ENCODE peak calls at places on chromosomes 1 and 21, in four cellular contexts. One of them, this sample, is unnamed.
A peak's percentile ranks its signal among the peaks of the same experiment; 100 is the strongest.

GRCh38 chr1:48019714-48020315 is 22.6 kb upstream of the TRABD2B start:
- DNase-seq in Panc1: no peak
- DNase-seq in neural progenitor cell: no peak
- DNase-seq in cardiac muscle cell: no peak
- DNase-seq in this sample: no peak

GRCh38 chr1:72623299-72623708 is 341.0 kb upstream of the NEGR1 start:
- DNase-seq in Panc1: peak; percentile 33
- DNase-seq in cardiac muscle cell: peak; percentile 50
- DNase-seq in neural progenitor cell: peak; percentile 66
- DNase-seq in this sample: no peak

GRCh38 chr1:94025383-94026340 is 95.3 kb downstream of the ABCA4 start:
- DNase-seq in Panc1: peak; percentile 54
- DNase-seq in cardiac muscle cell: peak; percentile 73
- DNase-seq in neural progenitor cell: peak; percentile 68
- DNase-seq in this sample: no peak

GRCh38 chr1:55708781-55709180 is 493.6 kb upstream of the USP24 start:
- DNase-seq in Panc1: no peak
- DNase-seq in neural progenitor cell: no peak
- DNase-seq in cardiac muscle cell: no peak
- DNase-seq in this sample: no peak

GRCh38 chr1:200257235-200257634 is 152.6 kb downstream of the ZNF281 start:
- DNase-seq in Panc1: no peak
- DNase-seq in neural progenitor cell: no peak
- DNase-seq in cardiac muscle cell: no peak
- DNase-seq in this sample: no peak

GRCh38 chr1:29629814-29630516 is 393.6 kb downstream of the PTPRU start:
- DNase-seq in neural progenitor cell: no peak
- DNase-seq in Panc1: no peak
- DNase-seq in cardiac muscle cell: no peak
- DNase-seq in this sample: no peak

GRCh38 chr1:33149453-33150190 is 32.2 kb downstream of the TRIM62 start:
- DNase-seq in Panc1: no peak
- DNase-seq in cardiac muscle cell: no peak
- DNase-seq in neural progenitor cell: no peak
- DNase-seq in this sample: no peak

GRCh38 chr1:231106347-231106746 is 55.5 kb upstream of the TRIM67 start:
- DNase-seq in Panc1: no peak
- DNase-seq in neural progenitor cell: no peak
- DNase-seq in cardiac muscle cell: no peak
- DNase-seq in this sample: no peak

GRCh38 chr21:36788116-36788515 is 89.2 kb downstream of the SIM2 start:
- DNase-seq in cardiac muscle cell: no peak
- DNase-seq in Panc1: no peak
- DNase-seq in neural progenitor cell: no peak
- DNase-seq in this sample: no peak

GRCh38 chr1:20483833-20484525 is 2.0 kb downstream of the CAMK2N1 start:
- DNase-seq in Panc1: no peak
- DNase-seq in neural progenitor cell: peak; percentile 72
- DNase-seq in cardiac muscle cell: peak; percentile 39
- DNase-seq in this sample: no peak

GRCh38 chr1:31785020-31785946 is 21.1 kb upstream of the ADGRB2 start:
- DNase-seq in neural progenitor cell: no peak
- DNase-seq in cardiac muscle cell: no peak
- DNase-seq in Panc1: no peak
- DNase-seq in this sample: no peak

GRCh38 chr1:173856014-173856413 is 11.8 kb downstream of the GAS5 start:
- DNase-seq in Panc1: no peak
- DNase-seq in neural progenitor cell: no peak
- DNase-seq in cardiac muscle cell: no peak
- DNase-seq in this sample: no peak

GRCh38 chr1:33872681-33873080 is 8.8 kb downstream of the HMGB4 start:
- DNase-seq in neural progenitor cell: peak; percentile 76
- DNase-seq in Panc1: no peak
- DNase-seq in cardiac muscle cell: no peak
- DNase-seq in this sample: no peak

GRCh38 chr1:55640708-55641473 is 425.7 kb upstream of the USP24 start:
- DNase-seq in neural progenitor cell: no peak
- DNase-seq in Panc1: no peak
- DNase-seq in cardiac muscle cell: peak; percentile 4
- DNase-seq in this sample: peak; percentile 7

GRCh38 chr1:42973304-42973703 is 14.6 kb upstream of the SLC2A1 start:
- DNase-seq in cardiac muscle cell: no peak
- DNase-seq in Panc1: no peak
- DNase-seq in neural progenitor cell: no peak
- DNase-seq in this sample: no peak

GRCh38 chr21:31873696-31874599 is 1.1 kb downstream of the HUNK start:
- DNase-seq in neural progenitor cell: peak; percentile 82
- DNase-seq in Panc1: no peak
- DNase-seq in cardiac muscle cell: peak; percentile 74
- DNase-seq in this sample: no peak

GRCh38 chr1:232335261-232335660 is 294.7 kb downstream of the SIPA1L2 start:
- DNase-seq in cardiac muscle cell: no peak
- DNase-seq in neural progenitor cell: no peak
- DNase-seq in Panc1: no peak
- DNase-seq in this sample: peak; percentile 83

GRCh38 chr21:29351691-29352090 is 53.0 kb downstream of the BACH1 start:
- DNase-seq in cardiac muscle cell: peak; percentile 45
- DNase-seq in neural progenitor cell: no peak
- DNase-seq in Panc1: no peak
- DNase-seq in this sample: no peak

GRCh38 chr1:79264285-79264684 is 257.8 kb upstream of the ADGRL4 start:
- DNase-seq in neural progenitor cell: no peak
- DNase-seq in Panc1: no peak
- DNase-seq in cardiac muscle cell: no peak
- DNase-seq in this sample: no peak

GRCh38 chr1:111372336-111372965 is 55.1 kb downstream of the OVGP1 start:
- DNase-seq in neural progenitor cell: no peak
- DNase-seq in cardiac muscle cell: no peak
- DNase-seq in Panc1: no peak
- DNase-seq in this sample: no peak

GRCh38 chr1:179126338-179127060 is 44.6 kb downstream of the TOR3A start:
- DNase-seq in neural progenitor cell: no peak
- DNase-seq in Panc1: no peak
- DNase-seq in cardiac muscle cell: no peak
- DNase-seq in this sample: no peak

GRCh38 chr1:44643721-44644330 is 30.5 kb downstream of the TMEM53 start:
- DNase-seq in neural progenitor cell: no peak
- DNase-seq in cardiac muscle cell: no peak
- DNase-seq in Panc1: no peak
- DNase-seq in this sample: no peak

GRCh38 chr21:29177800-29178199 is 47.4 kb downstream of the MAP3K7CL start:
- DNase-seq in Panc1: no peak
- DNase-seq in cardiac muscle cell: no peak
- DNase-seq in neural progenitor cell: no peak
- DNase-seq in this sample: no peak

GRCh38 chr1:8598783-8599182 is 218.7 kb downstream of the RERE start:
- DNase-seq in cardiac muscle cell: peak; percentile 68
- DNase-seq in Panc1: no peak
- DNase-seq in neural progenitor cell: peak; percentile 33
- DNase-seq in this sample: no peak

GRCh38 chr1:67749844-67750689 is 65.1 kb downstream of the GADD45A start:
- DNase-seq in cardiac muscle cell: peak; percentile 51
- DNase-seq in neural progenitor cell: peak; percentile 49
- DNase-seq in Panc1: no peak
- DNase-seq in this sample: no peak

GRCh38 chr1:183370399-183371058 is 47.7 kb downstream of the NMNAT2 start:
- DNase-seq in Panc1: no peak
- DNase-seq in neural progenitor cell: no peak
- DNase-seq in cardiac muscle cell: peak; percentile 29
- DNase-seq in this sample: no peak

GRCh38 chr21:31922881-31923280 is 50.1 kb downstream of the HUNK start:
- DNase-seq in neural progenitor cell: no peak
- DNase-seq in cardiac muscle cell: no peak
- DNase-seq in Panc1: no peak
- DNase-seq in this sample: no peak

GRCh38 chr1:158285756-158286241 is 3.9 kb upstream of the CD1C start:
- DNase-seq in Panc1: no peak
- DNase-seq in neural progenitor cell: no peak
- DNase-seq in cardiac muscle cell: no peak
- DNase-seq in this sample: peak; percentile 28

GRCh38 chr1:184626076-184627011 is 128.3 kb downstream of the EDEM3 start:
- DNase-seq in neural progenitor cell: no peak
- DNase-seq in Panc1: no peak
- DNase-seq in cardiac muscle cell: no peak
- DNase-seq in this sample: no peak

GRCh38 chr21:36859744-36860501 is 106.5 kb downstream of the HLCS start:
- DNase-seq in cardiac muscle cell: peak; percentile 29
- DNase-seq in Panc1: peak; percentile 38
- DNase-seq in neural progenitor cell: no peak
- DNase-seq in this sample: no peak

GRCh38 chr1:207861442-207862177 is 49.3 kb downstream of the CD34 start:
- DNase-seq in neural progenitor cell: no peak
- DNase-seq in cardiac muscle cell: no peak
- DNase-seq in Panc1: no peak
- DNase-seq in this sample: no peak

GRCh38 chr1:173915596-173915995 is 1.5 kb downstream of the SERPINC1 start:
- DNase-seq in cardiac muscle cell: no peak
- DNase-seq in Panc1: no peak
- DNase-seq in neural progenitor cell: no peak
- DNase-seq in this sample: no peak

GRCh38 chr1:115135681-115136080 is 46.4 kb upstream of the TSPAN2 start:
- DNase-seq in neural progenitor cell: no peak
- DNase-seq in cardiac muscle cell: no peak
- DNase-seq in Panc1: no peak
- DNase-seq in this sample: no peak

GRCh38 chr21:45341779-45342178 is 54.1 kb upstream of the POFUT2 start:
- DNase-seq in Panc1: no peak
- DNase-seq in neural progenitor cell: no peak
- DNase-seq in cardiac muscle cell: no peak
- DNase-seq in this sample: no peak

GRCh38 chr1:218351617-218352438 is 6.7 kb downstream of the TGFB2 start:
- DNase-seq in Panc1: no peak
- DNase-seq in cardiac muscle cell: no peak
- DNase-seq in neural progenitor cell: peak; percentile 46
- DNase-seq in this sample: peak; percentile 20

GRCh38 chr21:42340187-42340586 is 10.6 kb downstream of the TFF2 start:
- DNase-seq in cardiac muscle cell: no peak
- DNase-seq in neural progenitor cell: no peak
- DNase-seq in Panc1: no peak
- DNase-seq in this sample: no peak

GRCh38 chr1:24849653-24850295 is 80.3 kb downstream of the RUNX3 start:
- DNase-seq in Panc1: peak; percentile 38
- DNase-seq in cardiac muscle cell: peak; percentile 55
- DNase-seq in neural progenitor cell: peak; percentile 65
- DNase-seq in this sample: no peak

GRCh38 chr1:247054992-247055415 is 23.6 kb downstream of the ZNF670 start:
- DNase-seq in neural progenitor cell: no peak
- DNase-seq in Panc1: no peak
- DNase-seq in cardiac muscle cell: no peak
- DNase-seq in this sample: no peak

GRCh38 chr1:53919675-53920066 is 25.7 kb downstream of the DIO1 start:
- DNase-seq in Panc1: no peak
- DNase-seq in cardiac muscle cell: no peak
- DNase-seq in neural progenitor cell: no peak
- DNase-seq in this sample: no peak

GRCh38 chr21:38905751-38906150 is 100.0 kb downstream of the ETS2 start:
- DNase-seq in Panc1: no peak
- DNase-seq in cardiac muscle cell: no peak
- DNase-seq in neural progenitor cell: no peak
- DNase-seq in this sample: no peak
- H3K4me1 ChIP-seq in Panc1: no peaks in the 10 kb centered on the region
- H3K4me1 ChIP-seq in cardiac muscle cell: peaks cover 16% of the 10 kb centered on the region
- H3K4me1 ChIP-seq in neural progenitor cell: peaks cover 4% of the 10 kb centered on the region
- H3K4me1 ChIP-seq in this sample: no peaks in the 10 kb centered on the region

GRCh38 chr1:16464917-16465625 is 24.5 kb downstream of the NECAP2 start:
- DNase-seq in Panc1: no peak
- DNase-seq in cardiac muscle cell: no peak
- DNase-seq in neural progenitor cell: no peak
- DNase-seq in this sample: no peak
- H3K36me3 ChIP-seq in Panc1: no peaks in the 10 kb centered on the region
- H3K36me3 ChIP-seq in cardiac muscle cell: peaks cover 14% of the 10 kb centered on the region
- H3K36me3 ChIP-seq in neural progenitor cell: no peaks in the 10 kb centered on the region
- H3K36me3 ChIP-seq in this sample: no peaks in the 10 kb centered on the region

GRCh38 chr1:205748398-205749093 is 1.4 kb downstream of the NUCKS1 start:
- DNase-seq in neural progenitor cell: peak; percentile 64
- DNase-seq in Panc1: peak; percentile 71
- DNase-seq in cardiac muscle cell: peak; percentile 45
- DNase-seq in this sample: peak; percentile 18

GRCh38 chr1:205741681-205742080 is 8.3 kb downstream of the NUCKS1 start:
- DNase-seq in Panc1: no peak
- DNase-seq in neural progenitor cell: no peak
- DNase-seq in cardiac muscle cell: no peak
- DNase-seq in this sample: no peak

GRCh38 chr1:205743977-205744376 is 6.0 kb downstream of the NUCKS1 start:
- DNase-seq in neural progenitor cell: peak; percentile 11
- DNase-seq in cardiac muscle cell: no peak
- DNase-seq in Panc1: no peak
- DNase-seq in this sample: no peak

GRCh38 chr1:205746757-205747412 is 3.1 kb downstream of the NUCKS1 start:
- DNase-seq in cardiac muscle cell: no peak
- DNase-seq in Panc1: no peak
- DNase-seq in neural progenitor cell: no peak
- DNase-seq in this sample: no peak

GRCh38 chr1:205744403-205744802 is 5.6 kb downstream of the NUCKS1 start:
- DNase-seq in neural progenitor cell: no peak
- DNase-seq in Panc1: no peak
- DNase-seq in cardiac muscle cell: no peak
- DNase-seq in this sample: no peak
- H3K4me3 ChIP-seq in neural progenitor cell: peak overlapping the region; percentile 13
- H3K4me3 ChIP-seq in Panc1: no peak overlapping the region
- H3K4me3 ChIP-seq in cardiac muscle cell: no peak overlapping the region
- H3K4me3 ChIP-seq in this sample: no peak overlapping the region

DNA sequence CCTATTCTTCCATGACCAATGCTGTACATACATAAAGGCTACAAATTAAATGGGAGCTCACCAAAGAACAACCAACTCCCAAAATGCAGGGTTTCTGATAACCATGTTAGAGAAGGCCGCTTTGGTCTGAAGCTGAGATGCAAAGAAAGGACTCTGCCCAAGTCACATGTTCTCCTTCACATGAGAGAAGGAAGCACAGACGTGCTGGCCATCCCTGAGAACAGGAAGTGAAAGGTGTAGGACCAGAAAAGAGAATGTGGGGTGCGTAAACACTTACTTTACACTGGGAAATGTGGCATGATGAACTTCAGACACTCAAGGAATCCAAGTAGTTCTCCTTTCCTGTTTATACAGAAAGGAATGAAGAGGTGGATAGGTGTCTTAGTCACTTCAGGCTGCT is 31.7 kb upstream of the TADA1 start:
- DNase-seq in cardiac muscle cell: no peak
- DNase-seq in neural progenitor cell: no peak
- DNase-seq in Panc1: no peak
- DNase-seq in this sample: no peak
- H3K4me1 ChIP-seq in cardiac muscle cell: no peaks in the 10 kb centered on the region
- H3K4me1 ChIP-seq in neural progenitor cell: peaks cover 4% of the 10 kb centered on the region
- H3K4me1 ChIP-seq in Panc1: no peaks in the 10 kb centered on the region
- H3K4me1 ChIP-seq in this sample: no peaks in the 10 kb centered on the region

This sample was measured in naive thymus-derived CD4-positive, alpha-beta T cell.